ENCODE peak calls at places on chromosomes 4 and X, in nine cellular contexts. W, X, R, F, U, V, H, G and P are unnamed samples.
A peak's percentile ranks its signal among the peaks of the same experiment; 100 is the strongest.

GRCh38 chr4:183408791-183409190 is 35.6 kb upstream of the CDKN2AIP start:
- DNase-seq in W (no peak), G (no peak), F (no peak), R (no peak), U (no peak), H (no peak), X (no peak), V (no peak), P (no peak)

GRCh38 chr4:81389720-81390119 is 82.0 kb downstream of the RASGEF1B start:
- DNase-seq in V (no peak), U (no peak), H (no peak), R (no peak), F (no peak), W (no peak), X (no peak), G (no peak), P (no peak)

GRCh38 chr4:76692761-76693160 is 205.2 kb downstream of the SOWAHB start:
- DNase-seq in U (no peak), X (no peak), H (no peak), V (no peak), G (no peak), W (no peak), F (no peak), R (no peak), P (no peak)

GRCh38 chr4:168631241-168632151 is 134.6 kb downstream of the PALLD start:
- DNase-seq in R (no peak), W (peak; percentile 76), X (peak; percentile 42), F (peak; percentile 76), U (peak; percentile 40), V (peak; percentile 59), G (peak; percentile 55), H (peak; percentile 86), P (peak; percentile 34)

GRCh38 chr4:46146993-46147392 is 23.1 kb upstream of the GABRG1 start:
- DNase-seq in F (no peak), V (no peak), H (no peak), W (no peak), U (no peak), X (no peak), R (no peak), G (no peak), P (no peak)

GRCh38 chr4:7585768-7586167 is 151.0 kb upstream of the PSAPL1 start:
- DNase-seq in U (no peak), W (no peak), X (no peak), R (no peak), V (no peak), G (no peak), F (no peak), H (no peak), P (no peak)

GRCh38 chr4:158802914-158803313 is 34.1 kb downstream of the FNIP2 start:
- DNase-seq in X (no peak), F (no peak), R (no peak), H (no peak), G (no peak), W (no peak), V (no peak), U (no peak), P (no peak)

GRCh38 chr4:2071252-2071911 is 12.3 kb downstream of the NAT8L start:
- DNase-seq in W (peak; percentile 65), H (peak; percentile 78), G (no peak), U (no peak), X (no peak), V (peak; percentile 68), F (no peak), R (no peak), P (no peak)

GRCh38 chr4:18020671-18021469 is 685 bp downstream of the LCORL start:
- DNase-seq in X (peak; percentile 44), V (peak; percentile 86), F (peak; percentile 50), G (peak; percentile 83), U (peak; percentile 78), W (peak; percentile 92), R (peak; percentile 72), H (peak; percentile 64), P (peak; percentile 40)

GRCh38 chr4:52246834-52247233 is 195.7 kb downstream of the SPATA18 start:
- DNase-seq in R (no peak), F (no peak), G (no peak), W (no peak), V (no peak), H (no peak), X (no peak), U (no peak), P (no peak)

GRCh38 chr4:19983072-19983471 is 268.6 kb upstream of the SLIT2 start:
- DNase-seq in R (no peak), X (no peak), W (no peak), U (no peak), H (no peak), V (no peak), F (no peak), G (peak; percentile 99), P (no peak)

GRCh38 chrX:19682712-19683331 is 167.5 kb upstream of the MAP3K15 start:
- DNase-seq in V (peak; percentile 50), G (peak; percentile 94), F (peak; percentile 65), X (peak; percentile 22), R (no peak), W (peak; percentile 85), U (peak; percentile 61), H (peak; percentile 42), P (peak; percentile 8)

GRCh38 chr4:94690851-94691254 is 66.9 kb upstream of the BMPR1B start:
- DNase-seq in X (no peak), R (no peak), H (no peak), F (no peak), U (no peak), G (peak; percentile 51), V (no peak), W (no peak), P (no peak)

GRCh38 chrX:16869393-16870094 is 618 bp downstream of the RBBP7 start:
- DNase-seq in V (peak; percentile 20), G (peak; percentile 18), H (peak; percentile 38), X (no peak), R (peak; percentile 52), W (peak; percentile 90), U (peak; percentile 33), F (no peak), P (peak; percentile 9)

GRCh38 chr4:48271048-48271452 is 1.4 kb upstream of the TEC start:
- DNase-seq in R (no peak), V (no peak), H (no peak), W (no peak), F (no peak), U (no peak), G (no peak), X (no peak), P (no peak)

GRCh38 chr4:48269861-48270515 is 350 bp upstream of the TEC start:
- DNase-seq in G (peak; percentile 51), F (peak; percentile 88), R (peak; percentile 98), W (peak; percentile 99), U (peak; percentile 96), H (peak; percentile 97), V (peak; percentile 95), X (peak; percentile 90), P (peak; percentile 90)

GRCh38 chr4:48271626-48272025 is 2.0 kb upstream of the TEC start:
- DNase-seq in U (no peak), W (peak; percentile 74), H (no peak), X (no peak), F (no peak), V (no peak), G (no peak), R (no peak), P (no peak)

GRCh38 chr4:48267574-48267973 is 2.1 kb downstream of the TEC start:
- DNase-seq in V (no peak), F (no peak), X (no peak), U (no peak), W (peak; percentile 70), H (no peak), R (no peak), G (no peak), P (no peak)

GRCh38 chr4:48270516-48270897 is 869 bp upstream of the TEC start:
- DNase-seq in V (no peak), F (no peak), U (no peak), W (no peak), R (no peak), G (no peak), X (no peak), H (no peak), P (no peak)
- H3K4me3 ChIP-seq in V (peak overlapping the region; percentile 87), F (no peak overlapping the region), U (peak overlapping the region; percentile 92), W (peak overlapping the region; percentile 90), R (peak overlapping the region; percentile 89), G (no peak overlapping the region), X (peak overlapping the region; percentile 98), H (no peak overlapping the region), P (peak overlapping the region; percentile 100)

DNA sequence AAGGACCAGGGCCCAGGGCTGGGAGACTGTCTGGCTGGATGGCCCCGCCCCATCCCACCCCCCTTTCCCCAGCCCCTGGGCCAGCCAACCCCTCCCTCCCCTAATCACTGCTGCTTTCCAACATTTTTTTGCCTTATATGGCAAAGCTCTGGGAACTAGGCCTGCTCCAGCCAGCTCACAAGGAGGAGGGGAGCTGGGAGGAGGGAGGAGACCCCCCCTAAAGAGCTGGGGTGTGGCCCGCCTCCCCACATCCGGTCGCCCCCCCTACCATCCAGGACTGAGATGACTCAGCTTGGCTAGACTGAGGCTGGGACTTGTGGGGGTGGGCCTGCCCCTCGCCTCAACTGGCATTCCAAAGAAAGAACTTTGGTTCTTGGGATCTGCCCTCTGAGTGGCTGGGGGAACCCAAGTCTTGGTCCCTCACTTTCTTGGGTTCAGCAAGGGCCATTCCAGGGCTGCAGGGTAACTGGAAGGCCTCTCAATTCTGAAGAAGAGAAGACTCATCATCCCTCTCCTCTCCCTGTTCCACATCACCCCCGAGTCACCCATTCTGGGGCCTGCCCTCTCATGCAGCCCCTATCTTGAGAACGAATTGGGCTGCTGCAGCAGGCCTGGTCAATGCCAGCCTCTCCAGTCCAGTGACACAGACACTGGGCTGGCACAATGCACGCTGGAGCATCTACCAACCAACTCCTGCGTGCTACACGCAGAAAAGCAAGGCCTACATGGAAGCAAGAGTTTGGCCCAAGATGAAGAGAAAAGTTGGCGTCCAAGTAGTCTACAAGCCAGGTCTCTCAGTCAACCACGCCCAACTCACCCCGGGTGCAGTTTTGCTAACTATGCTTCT is 4.8 kb downstream of the FLNA start:
- DNase-seq in R (peak; percentile 78), H (peak; percentile 71), W (peak; percentile 89), U (peak; percentile 66), X (peak; percentile 86), F (peak; percentile 86), G (peak; percentile 95), V (peak; percentile 78), P (peak; percentile 67)
- TF ChIP-seq POLR2A in R (peak; percentile 58), H (peak; percentile 62), W (no peak), U (no peak), X (no peak), F (peak; percentile 58), G (peak; percentile 43), V (no peak), P (peak; percentile 13)

DNA sequence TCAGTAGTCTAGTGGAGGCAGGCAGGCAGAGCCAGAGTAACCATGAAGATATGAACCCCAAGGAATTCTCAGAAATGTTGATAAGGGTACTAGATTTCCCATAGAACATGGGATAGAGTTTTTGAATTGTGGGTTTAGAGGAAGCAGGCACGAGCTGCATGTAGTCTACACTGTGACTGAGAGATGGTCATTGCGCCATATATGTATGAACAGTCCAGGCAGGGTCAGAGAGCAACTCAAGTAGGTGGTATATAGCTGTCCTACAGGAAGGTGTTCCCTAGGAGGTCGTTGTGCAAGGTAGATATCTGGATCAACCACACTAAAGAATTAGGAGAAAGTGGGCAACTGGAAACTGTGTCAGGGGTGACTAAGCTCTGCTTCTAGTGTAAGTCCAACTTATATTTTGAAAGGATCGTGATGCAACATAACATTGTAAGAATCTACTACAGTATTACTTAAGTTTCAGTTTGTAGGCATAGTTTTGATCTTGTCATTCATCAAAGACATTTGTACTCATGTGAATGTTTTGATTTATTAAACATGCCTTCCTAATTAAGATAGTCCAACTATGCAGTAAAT is 94.6 kb downstream of the HPGD start:
- DNase-seq in W (no peak), H (no peak), V (no peak), U (no peak), G (no peak), F (no peak), X (no peak), R (no peak), P (no peak)
- H3K4me1 ChIP-seq in W (peaks cover 9% of the 10 kb centered on the region), H (no peaks in the 10 kb centered on the region), V (no peaks in the 10 kb centered on the region), U (no peaks in the 10 kb centered on the region), G (no peaks in the 10 kb centered on the region), F (no peaks in the 10 kb centered on the region), X (no peaks in the 10 kb centered on the region), R (peaks cover 12% of the 10 kb centered on the region), P (peaks cover 7% of the 10 kb centered on the region)

GRCh38 chr4:38804654-38805295 is at the start of gene TLR1:
- DNase-seq in G (peak; percentile 64), H (no peak), F (no peak), V (no peak), W (no peak), U (no peak), X (no peak), R (no peak), P (no peak)
- H3K4me3 ChIP-seq in G (no peak within 1 kb of the TSS), H (no peak within 1 kb of the TSS), F (peak within 1 kb of the TSS; percentile 29), V (peak within 1 kb of the TSS; percentile 32), W (peak within 1 kb of the TSS; percentile 48), U (peak within 1 kb of the TSS; percentile 43), X (peak within 1 kb of the TSS; percentile 57), R (no peak within 1 kb of the TSS), P (peak within 1 kb of the TSS; percentile 20)